ENCODE peak calls at places on chromosomes 1 and 21, in eight cellular contexts. Z is PC-9; J is Right ventricle myocardium superior; Y is activated T-cell treated with anti-CD3 and anti-CD28 coated beads for 4 hours; W is activated CD8-positive, alpha-beta memory T cell treated with anti-CD3 and anti-CD28 coated beads, Interleukin-2, amount 50 U/mL, for 48 hours; E is NCI-H345; S is fibroblast of gingiva; T is nucleus accumbens. P is an unnamed sample.

GRCh38 chr21:41932191-41932575 is 21.6 kb downstream of the C2CD2 start:
- DNase-seq in T (no peak), Y (no peak), Z (no peak), S (peak; percentile 33), J (no peak), E (no peak), W (no peak), P (no peak)

GRCh38 chr1:161494069-161494735 is 11.1 kb upstream of the FCGR2A start:
- DNase-seq in Y (no peak), T (no peak), J (no peak), Z (no peak), W (no peak), E (no peak), S (no peak), P (no peak)

GRCh38 chr1:3151456-3151855 is 82.5 kb downstream of the PRDM16 start:
- DNase-seq in J (no peak), W (no peak), S (no peak), Z (no peak), E (no peak), Y (no peak), T (no peak), P (no peak)

GRCh38 chr21:44012474-44013379 is 618 bp downstream of the TRAPPC10 start:
- DNase-seq in T (peak; percentile 39), S (no peak), J (peak; percentile 79), Y (peak; percentile 76), W (peak; percentile 95), E (peak; percentile 66), Z (no peak), P (no peak)

GRCh38 chr1:70247122-70247521 is 25.9 kb downstream of the SRSF11 start:
- DNase-seq in J (no peak), E (no peak), T (no peak), Y (no peak), S (no peak), Z (no peak), W (no peak), P (no peak)

GRCh38 chr1:18282851-18283600 is 175.4 kb downstream of the IGSF21 start:
- DNase-seq in W (no peak), S (no peak), E (peak; percentile 65), Y (no peak), J (no peak), T (no peak), Z (no peak), P (no peak)

GRCh38 chr1:31790140-31790539 is 25.7 kb downstream of the SPOCD1 start:
- DNase-seq in S (no peak), J (no peak), Y (no peak), Z (no peak), T (no peak), W (peak; percentile 43), E (no peak), P (no peak)

GRCh38 chr1:54413295-54413694 is 7.1 kb upstream of the SSBP3 start:
- DNase-seq in W (no peak), Z (no peak), E (no peak), Y (no peak), T (peak; percentile 45), J (peak; percentile 61), S (peak; percentile 48), P (no peak)

GRCh38 chr1:235207202-235207565 is 46.1 kb upstream of the RBM34 start:
- DNase-seq in E (no peak), Y (no peak), W (no peak), S (no peak), T (no peak), J (no peak), Z (no peak), P (no peak)

GRCh38 chr21:37582613-37583012 is 216.0 kb downstream of the DYRK1A start:
- DNase-seq in W (no peak), T (no peak), E (no peak), S (peak; percentile 56), J (no peak), Z (no peak), Y (no peak), P (no peak)

GRCh38 chr1:19884312-19884711 is 2.1 kb downstream of the OTUD3 start:
- DNase-seq in T (no peak), Y (no peak), S (no peak), E (no peak), Z (no peak), W (no peak), J (no peak), P (no peak)

GRCh38 chr1:97849350-97850339 is 71.2 kb downstream of the DPYD start:
- DNase-seq in S (peak; percentile 66), T (no peak), Z (peak; percentile 79), Y (no peak), E (no peak), J (no peak), W (no peak), P (no peak)

GRCh38 chr1:147611587-147611986 is 58.7 kb downstream of the ACP6 start:
- DNase-seq in Y (no peak), J (no peak), T (no peak), Z (no peak), S (no peak), W (no peak), E (no peak), P (no peak)

GRCh38 chr1:155513300-155513926 is 49.2 kb downstream of the ASH1L start:
- DNase-seq in Y (no peak), E (no peak), Z (no peak), J (no peak), S (peak; percentile 84), T (no peak), W (no peak), P (no peak)

GRCh38 chr1:53400761-53401379 is 58.3 kb upstream of the DMRTB1 start:
- DNase-seq in T (no peak), W (no peak), J (no peak), Z (no peak), Y (no peak), E (no peak), S (no peak), P (no peak)

GRCh38 chr21:45454924-45455315 is 50.0 kb downstream of the COL18A1 start:
- DNase-seq in Y (no peak), S (no peak), Z (no peak), W (no peak), T (no peak), J (peak; percentile 50), E (no peak), P (no peak)

GRCh38 chr1:150186789-150187559 is 37.3 kb downstream of the PLEKHO1 start:
- DNase-seq in Z (peak; percentile 56), J (no peak), E (peak; percentile 76), S (peak; percentile 50), T (no peak), W (no peak), Y (no peak), P (no peak)

GRCh38 chr1:217857061-217857460 is 225.9 kb downstream of the SPATA17 start:
- DNase-seq in Z (no peak), J (no peak), Y (no peak), T (no peak), E (no peak), S (no peak), W (no peak), P (no peak)

GRCh38 chr1:72178266-72178665 is 104.1 kb downstream of the NEGR1 start:
- DNase-seq in W (no peak), Y (no peak), Z (no peak), S (no peak), J (no peak), E (no peak), T (no peak), P (no peak)

GRCh38 chr1:10862743-10863335 is 66.4 kb upstream of the CASZ1 start:
- DNase-seq in S (no peak), W (no peak), E (no peak), J (no peak), Y (no peak), T (no peak), Z (no peak), P (no peak)

GRCh38 chr1:222171005-222171404 is 376.9 kb downstream of the HHIPL2 start:
- DNase-seq in T (no peak), Y (no peak), S (peak; percentile 65), Z (peak; percentile 38), W (no peak), J (no peak), E (no peak), P (no peak)

GRCh38 chr1:210489491-210489890 is 160.8 kb downstream of the HHAT start:
- DNase-seq in E (no peak), T (no peak), W (no peak), S (no peak), Y (no peak), J (no peak), Z (no peak), P (no peak)

GRCh38 chr1:147581459-147581858 is 40.2 kb downstream of the BCL9 start:
- DNase-seq in Z (no peak), T (no peak), W (no peak), S (no peak), Y (no peak), J (no peak), E (no peak), P (no peak)

GRCh38 chr1:27632387-27633297 is 2.3 kb downstream of the FGR start:
- DNase-seq in J (peak; percentile 38), Y (peak; percentile 55), S (no peak), W (peak; percentile 80), T (no peak), E (no peak), Z (no peak), P (no peak)

GRCh38 chr1:223202376-223202775 is 59.3 kb upstream of the TLR5 start:
- DNase-seq in T (no peak), S (no peak), Z (no peak), W (no peak), Y (no peak), E (no peak), J (no peak), P (no peak)

GRCh38 chr1:30765610-30766434 is 8.2 kb upstream of the LAPTM5 start:
- DNase-seq in J (peak; percentile 13), T (no peak), E (no peak), Z (no peak), W (no peak), S (no peak), Y (no peak), P (no peak)

GRCh38 chr1:97834903-97835302 is 85.9 kb downstream of the DPYD start:
- DNase-seq in T (no peak), J (no peak), E (no peak), Z (no peak), W (no peak), S (no peak), Y (no peak), P (no peak)

GRCh38 chr1:21933397-21934248 is 3.5 kb downstream of the HSPG2 start:
- DNase-seq in Z (no peak), T (no peak), S (no peak), Y (no peak), J (peak; percentile 80), W (no peak), E (peak; percentile 82), P (peak; percentile 84)

GRCh38 chr1:32066489-32066873 is 6.3 kb upstream of the TMEM39B start:
- DNase-seq in Y (no peak), W (no peak), E (no peak), Z (peak; percentile 97), S (peak; percentile 82), T (no peak), J (no peak), P (no peak)

GRCh38 chr1:25702101-25702775 is 85.6 kb downstream of the MAN1C1 start:
- DNase-seq in E (no peak), W (no peak), T (no peak), J (no peak), Z (no peak), Y (no peak), S (no peak), P (no peak)

GRCh38 chr21:34367320-34367935 is 3.6 kb downstream of the KCNE2 start:
- DNase-seq in E (peak; percentile 80), S (peak; percentile 83), T (no peak), Y (peak; percentile 30), J (no peak), W (peak; percentile 43), Z (peak; percentile 80), P (no peak)

GRCh38 chr1:86757272-86757984 is 53.1 kb downstream of the SH3GLB1 start:
- DNase-seq in Z (no peak), J (no peak), Y (no peak), S (peak; percentile 88), W (no peak), E (no peak), T (no peak), P (peak; percentile 62)

GRCh38 chr1:117826551-117827078 is 102.8 kb downstream of the GDAP2 start:
- DNase-seq in W (no peak), T (no peak), J (peak; percentile 78), S (peak; percentile 80), Z (peak; percentile 93), E (no peak), Y (no peak), P (no peak)

GRCh38 chr1:201718346-201719202 is 110.4 kb upstream of the IPO9 start:
- DNase-seq in W (no peak), S (no peak), E (no peak), Z (no peak), J (no peak), Y (no peak), T (peak; percentile 54), P (no peak)

P was measured in breast epithelium.